ENCODE peak calls at places on chromosomes 11 and 22, in five cellular contexts. O is EH, F is stromal cell of bone marrow, D is NCI-H446, K is NCI-H510A. T is an unnamed sample.

GRCh38 chr11:5621580-5621979 is 3.2 kb upstream of the TRIM34 start:
- DNase-seq in D (no peak), K (no peak), O (no peak), F (no peak), T (no peak)

GRCh38 chr11:285021-285893 is 3.7 kb upstream of the PGGHG start:
- DNase-seq in F (no peak), D (no peak), O (no peak), K (no peak), T (no peak)

GRCh38 chr11:12725863-12726666 is 51.8 kb downstream of the TEAD1 start:
- DNase-seq in K (no peak), O (peak), F (no peak), D (no peak), T (peak)

GRCh38 chr11:72673943-72674828 is at the start of gene PDE2A:
- DNase-seq in D (no peak), O (no peak), K (peak), F (no peak), T (no peak)

GRCh38 chr22:29871684-29872083 is 11.3 kb upstream of the MTMR3 start:
- DNase-seq in D (peak), F (no peak), K (peak), O (no peak), T (peak)

GRCh38 chr11:117072517-117073218 is 25.6 kb downstream of the SIK3 start:
- DNase-seq in F (peak), K (no peak), D (no peak), O (peak), T (peak)

GRCh38 chr11:129779342-129779741 is 36.3 kb upstream of the TMEM45B start:
- DNase-seq in D (no peak), K (no peak), F (no peak), O (no peak), T (no peak)

GRCh38 chr22:39715778-39716495 is 145.4 kb downstream of the CACNA1I start:
- DNase-seq in K (no peak), F (no peak), O (no peak), D (no peak), T (no peak)

GRCh38 chr11:64466115-64466718 is 107.3 kb downstream of the RPS6KA4 start:
- DNase-seq in K (no peak), F (no peak), D (no peak), O (no peak), T (no peak)

GRCh38 chr22:37176464-37177061 is 11.5 kb downstream of the C1QTNF6 start:
- DNase-seq in F (peak), O (peak), K (no peak), D (no peak), T (peak)

GRCh38 chr22:40668611-40669390 is 10.5 kb upstream of the MCHR1 start:
- DNase-seq in O (peak), F (peak), K (no peak), D (no peak), T (peak)

GRCh38 chr11:129639300-129639699 is 176.3 kb upstream of the TMEM45B start:
- DNase-seq in O (peak), K (peak), F (peak), D (no peak), T (peak)

GRCh38 chr11:64643258-64643881 is 52.4 kb downstream of the SLC22A12 start:
- DNase-seq in O (no peak), K (no peak), D (no peak), F (no peak), T (no peak)

GRCh38 chr11:111272420-111272819 is 25.9 kb upstream of the POU2AF3 start:
- DNase-seq in O (no peak), F (no peak), D (no peak), K (no peak), T (no peak)

GRCh38 chr11:112922606-112923005 is 38.6 kb upstream of the NCAM1 start:
- DNase-seq in O (no peak), K (no peak), D (no peak), F (no peak), T (no peak)

GRCh38 chr11:15910761-15911160 is 445.6 kb downstream of the SOX6 start:
- DNase-seq in D (no peak), K (no peak), O (no peak), F (no peak), T (no peak)

GRCh38 chr22:43326342-43326825 is 16.8 kb downstream of the SCUBE1 start:
- DNase-seq in O (no peak), D (no peak), F (no peak), K (no peak), T (no peak)

GRCh38 chr11:86671386-86672006 is 920 bp downstream of the ME3 start:
- DNase-seq in D (no peak), K (no peak), O (peak), F (no peak), T (peak)

GRCh38 chr22:39856588-39856987 is 37.0 kb downstream of the ENTHD1 start:
- DNase-seq in D (no peak), F (no peak), K (no peak), O (no peak), T (no peak)

GRCh38 chr11:26187639-26188038 is 144.3 kb upstream of the ANO3 start:
- DNase-seq in K (no peak), F (peak), D (no peak), O (peak), T (peak)

GRCh38 chr11:19753451-19754041 is 40.9 kb downstream of the NAV2 start:
- DNase-seq in F (no peak), D (no peak), K (peak), O (peak), T (no peak)

GRCh38 chr22:17087176-17088131 is 2.7 kb downstream of the IL17RA start:
- DNase-seq in F (peak), D (no peak), O (peak), K (no peak), T (peak)

GRCh38 chr11:122198291-122198983 is 82.4 kb upstream of the BLID start:
- DNase-seq in D (no peak), K (no peak), O (peak), F (no peak), T (no peak)

GRCh38 chr11:25449100-25449499 is 882.8 kb upstream of the ANO3 start:
- DNase-seq in O (no peak), K (no peak), D (no peak), F (no peak), T (no peak)

GRCh38 chr11:86207413-86207812 is 37.1 kb upstream of the EED start:
- DNase-seq in F (no peak), K (no peak), D (no peak), O (no peak), T (no peak)

GRCh38 chr11:109043318-109043717 is 378.4 kb downstream of the DDX10 start:
- DNase-seq in O (no peak), K (no peak), F (no peak), D (no peak), T (no peak)

GRCh38 chr11:69791266-69791665 is 16.1 kb upstream of the FGF4 start:
- DNase-seq in O (peak), K (no peak), D (no peak), F (peak), T (peak)

GRCh38 chr11:942853-943252 is 17.2 kb downstream of the AP2A2 start:
- DNase-seq in K (no peak), D (no peak), F (no peak), O (peak), T (peak)

GRCh38 chr11:123702137-123702536 is 39.3 kb downstream of the ZNF202 start:
- DNase-seq in K (no peak), D (no peak), F (no peak), O (no peak), T (no peak)

GRCh38 chr11:68903631-68904457 is at the start of the genes IGHMBP2 and MRPL21:
- DNase-seq in K (peak), O (peak), F (peak), D (peak), T (peak)

GRCh38 chr11:57874981-57875380 is 113.4 kb downstream of the CTNND1 start:
- DNase-seq in K (no peak), O (no peak), D (no peak), F (no peak), T (no peak)

GRCh38 chr11:47270331-47271271 is 668 bp downstream of the MADD start:
- DNase-seq in O (peak), K (no peak), F (peak), D (no peak), T (peak)

GRCh38 chr11:19853016-19853415 is 140.4 kb downstream of the NAV2 start:
- DNase-seq in D (no peak), F (peak), O (peak), K (no peak), T (no peak)

GRCh38 chr11:82676483-82677094 is 57.1 kb downstream of the FAM181B start:
- DNase-seq in F (no peak), O (peak), D (no peak), K (no peak), T (no peak)

GRCh38 chr11:93652161-93652597 is 9.3 kb upstream of the CEP295 start:
- DNase-seq in F (peak), D (peak), K (no peak), O (peak), T (peak)

GRCh38 chr11:34468209-34468841 is 29.6 kb downstream of the CAT start:
- DNase-seq in F (no peak), D (no peak), O (peak), K (no peak), T (peak)

GRCh38 chr22:36323855-36324331 is 63.9 kb downstream of the MYH9 start:
- DNase-seq in F (peak), K (no peak), D (no peak), O (no peak), T (no peak)

GRCh38 chr11:126083829-126084607 is 21.4 kb upstream of the CDON start:
- DNase-seq in O (no peak), F (no peak), D (no peak), K (no peak), T (no peak)

T was measured in fibroblast of villous mesenchyme.